ENCODE peak calls at places on chromosomes 12 and 14, in six cellular contexts. Y, U, Q, R, D and S are unnamed samples.

GRCh38 chr12:15978431-15978950 is 67.4 kb downstream of the DERA start:
- DNase-seq in U (no peak), R (no peak), D (no peak), Y (no peak), Q (no peak), S (peak)

GRCh38 chr12:1839956-1840550 is 19.7 kb downstream of the LRTM2 start:
- DNase-seq in D (no peak), U (no peak), Y (no peak), Q (no peak), R (no peak), S (no peak)

GRCh38 chr14:72830786-72831583 is 62.9 kb downstream of the DPF3 start:
- DNase-seq in Y (no peak), D (no peak), Q (peak), R (no peak), U (no peak), S (no peak)

GRCh38 chr14:91032250-91032649 is 28.2 kb downstream of the RPS6KA5 start:
- DNase-seq in R (no peak), D (no peak), U (no peak), Q (no peak), Y (no peak), S (no peak)

GRCh38 chr14:67241416-67242362 is at the start of gene PALS1:
- DNase-seq in U (no peak), R (peak), Y (peak), D (no peak), Q (no peak), S (peak)

GRCh38 chr14:101454229-101454628 is 107.1 kb upstream of the DIO3 start:
- DNase-seq in Q (no peak), U (no peak), D (peak), Y (no peak), R (no peak), S (no peak)

GRCh38 chr14:104821229-104821945 is 20.5 kb downstream of the ZBTB42 start:
- DNase-seq in Y (no peak), U (no peak), Q (no peak), D (no peak), R (no peak), S (no peak)

GRCh38 chr14:54133896-54134295 is 177.3 kb upstream of the BMP4 start:
- DNase-seq in U (no peak), Q (no peak), R (peak), Y (peak), D (no peak), S (no peak)

GRCh38 chr14:102849522-102850379 is 72.5 kb downstream of the TRAF3 start:
- DNase-seq in Q (no peak), D (no peak), R (no peak), U (no peak), Y (no peak), S (no peak)

GRCh38 chr12:55955344-55955743 is 10.5 kb downstream of the PMEL start:
- DNase-seq in R (no peak), Q (no peak), U (no peak), Y (no peak), D (no peak), S (no peak)

GRCh38 chr14:95507174-95507573 is 9.3 kb downstream of the SYNE3 start:
- DNase-seq in R (peak), D (no peak), Y (no peak), Q (no peak), U (no peak), S (no peak)

GRCh38 chr12:66127695-66128094 is 2.9 kb downstream of the LLPH start:
- DNase-seq in R (no peak), D (no peak), Y (no peak), U (no peak), Q (no peak), S (no peak)

GRCh38 chr12:110860833-110861291 is 14.1 kb downstream of the CCDC63 start:
- DNase-seq in Y (no peak), Q (no peak), D (no peak), U (no peak), R (no peak), S (no peak)

GRCh38 chr14:72420749-72421452 is 473.0 kb downstream of the DPF3 start:
- DNase-seq in Q (peak), R (peak), D (peak), U (peak), Y (peak), S (peak)

GRCh38 chr12:48002773-48003218 is 1.5 kb downstream of the COL2A1 start:
- DNase-seq in D (no peak), Y (no peak), U (no peak), Q (no peak), R (no peak), S (peak)

GRCh38 chr12:78959556-78959955 is 95.0 kb downstream of the SYT1 start:
- DNase-seq in U (no peak), D (no peak), R (no peak), Y (no peak), Q (no peak), S (no peak)

GRCh38 chr14:30362369-30363218 is 196.4 kb upstream of the G2E3 start:
- DNase-seq in Q (no peak), D (no peak), Y (no peak), U (no peak), R (no peak), S (no peak)

DNA sequence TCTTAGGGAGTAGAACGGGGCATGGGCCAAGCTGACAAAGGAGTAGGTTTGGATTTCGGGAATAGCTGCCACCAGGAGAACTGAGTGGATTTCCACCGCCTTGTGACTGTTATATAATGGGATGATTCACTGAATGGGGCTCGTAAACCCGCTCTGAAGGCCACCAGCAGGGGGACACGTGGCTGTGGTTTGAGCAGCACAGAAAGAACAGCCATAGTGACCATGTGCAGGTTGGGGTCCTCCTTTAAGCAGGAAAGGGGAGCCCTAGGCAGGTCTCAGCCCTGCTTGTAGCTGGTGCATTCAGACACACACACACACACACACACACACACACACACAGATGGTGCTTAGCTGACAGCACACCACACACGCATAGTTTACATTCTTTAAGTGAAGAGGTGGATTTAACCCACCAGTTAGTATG is 8.6 kb upstream of the ASB2 start:
- DNase-seq in Q (no peak), Y (peak), U (no peak), R (peak), D (no peak), S (peak)
- TF ChIP-seq CTCF in Q (no peak), Y (peak), U (no peak), R (peak), D (no peak), S (no peak)

GRCh38 chr12:3004655-3005565 is 45.7 kb downstream of the TEAD4 start:
- DNase-seq in U (no peak), Q (no peak), D (no peak), Y (no peak), R (peak), S (no peak)
- TF ChIP-seq CTCF in U (no peak), Q (no peak), D (no peak), Y (no peak), R (peak), S (no peak)

GRCh38 chr14:80037349-80037748 is 174.0 kb downstream of the DIO2 start:
- DNase-seq in Y (no peak), Q (no peak), R (no peak), U (no peak), D (no peak), S (no peak)
- TF ChIP-seq CTCF in Y (no peak), Q (no peak), R (no peak), U (no peak), D (no peak), S (no peak)

GRCh38 chr14:58298880-58299664 is 717 bp downstream of the ARID4A start:
- DNase-seq in R (peak), U (peak), Q (peak), Y (no peak), D (no peak), S (peak)

GRCh38 chr14:58297412-58297761 is 968 bp upstream of the ARID4A start:
- DNase-seq in U (no peak), D (no peak), Y (no peak), R (no peak), Q (no peak), S (peak)

GRCh38 chr14:58296731-58297130 is 1.6 kb upstream of the ARID4A start:
- DNase-seq in R (peak), Y (no peak), Q (no peak), U (no peak), D (no peak), S (no peak)

GRCh38 chr14:58298477-58298879 is at the start of gene ARID4A:
- DNase-seq in D (no peak), R (no peak), Y (no peak), U (peak), Q (peak), S (no peak)

GRCh38 chr14:58297762-58298476 is 436 bp upstream of the ARID4A start:
- DNase-seq in Q (peak), Y (peak), D (peak), R (peak), U (peak), S (peak)
- TF ChIP-seq CTCF in Q (peak), Y (no peak), D (no peak), R (peak), U (no peak), S (no peak)

DNA sequence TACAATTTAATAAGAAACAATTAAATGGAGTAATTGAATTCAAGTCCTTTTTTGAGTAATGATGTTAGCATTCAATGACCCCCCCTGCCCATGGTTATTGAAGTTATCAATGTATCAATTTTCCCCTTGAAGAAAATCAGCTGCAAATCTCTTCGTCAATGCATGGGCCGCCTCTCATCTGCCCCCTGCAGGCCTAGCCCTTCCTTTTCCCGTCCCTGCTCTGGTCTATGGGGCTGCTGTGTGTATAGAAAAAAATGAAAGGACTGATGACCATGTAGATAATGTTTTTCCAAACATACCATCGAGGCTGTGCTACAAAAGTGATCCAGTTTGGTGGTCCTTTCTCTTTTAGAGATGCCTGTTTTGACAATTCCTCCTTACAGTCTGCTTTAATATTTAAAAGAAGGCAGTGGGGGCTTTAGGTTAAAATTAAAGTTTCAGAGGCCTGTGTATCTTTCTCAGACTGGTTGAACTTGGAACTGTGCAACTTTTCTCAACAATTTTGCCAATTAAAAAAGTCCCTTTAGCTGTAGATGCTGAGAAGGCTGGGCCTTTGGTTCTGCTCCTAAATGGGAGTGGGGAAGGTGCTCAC is 98.4 kb downstream of the APAF1 start:
- DNase-seq in U (no peak), Y (peak), D (no peak), Q (no peak), R (peak), S (peak)
- TF ChIP-seq CTCF in U (peak), Y (peak), D (peak), Q (peak), R (no peak), S (peak)

DNA sequence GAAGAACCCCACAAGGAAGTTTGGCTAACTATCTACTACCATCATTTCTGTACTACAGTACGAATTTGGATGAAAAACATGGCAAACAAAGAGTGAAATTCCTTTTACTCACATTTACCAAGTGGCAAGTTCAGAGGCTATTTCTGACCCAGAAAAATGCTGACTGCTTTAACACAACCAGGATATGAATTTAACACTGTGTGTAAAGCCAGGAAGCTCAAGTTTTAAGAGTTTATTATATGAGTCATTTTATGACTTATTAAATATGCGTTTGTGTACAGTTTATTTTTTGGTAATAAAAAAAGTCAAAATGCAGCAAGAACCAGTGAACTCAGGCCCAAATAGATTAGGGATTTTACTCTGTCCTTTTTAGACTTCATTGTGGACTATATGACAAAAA is 58.4 kb upstream of the STAC3 start:
- DNase-seq in Y (peak), D (peak), Q (no peak), R (no peak), U (no peak), S (no peak)
- TF ChIP-seq CTCF in Y (no peak), D (no peak), Q (no peak), R (no peak), U (no peak), S (no peak)

GRCh38 chr12:80763874-80764273 is 47.2 kb downstream of the MYF5 start:
- DNase-seq in Y (peak), Q (no peak), U (no peak), D (peak), R (peak), S (peak)
- TF ChIP-seq CTCF in Y (peak), Q (no peak), U (no peak), D (peak), R (peak), S (peak)

GRCh38 chr12:52358575-52359350 is 8.5 kb downstream of the KRT85 start:
- DNase-seq in R (no peak), Y (no peak), Q (no peak), U (peak), D (no peak), S (no peak)
- TF ChIP-seq CTCF in R (no peak), Y (no peak), Q (no peak), U (peak), D (no peak), S (no peak)